ENCODE peak calls at places on chromosomes 6 and 20, in six cellular contexts. G, T, F, V, Q and H are unnamed samples.

GRCh38 chr20:51542033-51542893 is at the start of gene NFATC2:
- DNase-seq in G (peak; percentile 52), T (peak; percentile 64), F (peak; percentile 22), V (no peak), Q (peak; percentile 59), H (peak; percentile 81)

GRCh38 chr20:17631576-17632319 is 50.3 kb downstream of the RRBP1 start:
- DNase-seq in G (no peak), T (no peak), F (no peak), V (no peak), Q (no peak), H (peak; percentile 69)

GRCh38 chr6:106037060-106037459 is 49.1 kb upstream of the PRDM1 start:
- DNase-seq in G (no peak), T (no peak), F (no peak), V (no peak), Q (no peak), H (no peak)

GRCh38 chr6:51753635-51754034 is 333.8 kb downstream of the PKHD1 start:
- DNase-seq in G (no peak), T (peak; percentile 22), F (peak; percentile 3), V (no peak), Q (peak; percentile 78), H (no peak)

GRCh38 chr6:142856607-142856856 is 88.4 kb downstream of the HIVEP2 start:
- DNase-seq in G (no peak), T (no peak), F (no peak), V (no peak), Q (no peak), H (no peak)

GRCh38 chr20:9800406-9800805 is 38.5 kb downstream of the PAK5 start:
- DNase-seq in G (no peak), T (no peak), F (no peak), V (no peak), Q (no peak), H (no peak)

GRCh38 chr6:45479834-45480696 is 102.3 kb upstream of the SUPT3H start:
- DNase-seq in G (no peak), T (no peak), F (peak; percentile 89), V (no peak), Q (no peak), H (no peak)

GRCh38 chr6:290111-290932 is 2.0 kb upstream of the DUSP22 start:
- DNase-seq in G (no peak), T (no peak), F (no peak), V (no peak), Q (no peak), H (no peak)

GRCh38 chr6:44294832-44295791 is 18.0 kb downstream of the AARS2 start:
- DNase-seq in G (no peak), T (no peak), F (no peak), V (no peak), Q (no peak), H (no peak)

GRCh38 chr20:45014671-45015415 is 48.5 kb downstream of the STK4 start:
- DNase-seq in G (no peak), T (no peak), F (no peak), V (no peak), Q (no peak), H (no peak)

GRCh38 chr6:14664616-14665315 is 547.2 kb downstream of the CD83 start:
- DNase-seq in G (no peak), T (no peak), F (peak; percentile 13), V (no peak), Q (no peak), H (peak; percentile 60)

GRCh38 chr20:7703436-7703835 is 236.8 kb downstream of the HAO1 start:
- DNase-seq in G (no peak), T (no peak), F (no peak), V (no peak), Q (no peak), H (no peak)

GRCh38 chr6:113873043-113873667 is 16.0 kb downstream of the MARCKS start:
- DNase-seq in G (peak; percentile 86), T (peak; percentile 34), F (peak; percentile 97), V (no peak), Q (no peak), H (peak; percentile 78)

GRCh38 chr6:107555449-107555848 is 65.5 kb downstream of the SOBP start:
- DNase-seq in G (no peak), T (no peak), F (no peak), V (no peak), Q (no peak), H (no peak)

GRCh38 chr6:81863123-81863522 is 110.6 kb upstream of the TENT5A start:
- DNase-seq in G (no peak), T (no peak), F (no peak), V (no peak), Q (no peak), H (no peak)